ENCODE peak calls at places on chromosomes 16 and 17, in ten cellular contexts. J, U, T, V, I, K, O, L, M and C are unnamed samples. For H3K9me3 and H3K4me1, the result is how much of the 10 kb centered on the place peaks cover.

GRCh38 chr17:31857920-31858646 is 961 bp downstream of the COPRS start:
- DNase-seq in J (no peak), U (no peak), T (no peak), V (no peak), I (no peak), K (peak), O (no peak), L (no peak), M (peak), C (no peak)

GRCh38 chr17:76497979-76498885 is 3.0 kb downstream of the RHBDF2 start:
- DNase-seq in J (peak), U (peak), T (peak), V (no peak), I (peak), K (peak), O (no peak), L (peak), M (peak), C (peak)

GRCh38 chr17:68599873-68600122 is 1.4 kb downstream of the FAM20A start:
- DNase-seq in J (no peak), U (no peak), T (no peak), V (no peak), I (no peak), K (no peak), O (no peak), L (no peak), M (no peak), C (no peak)

GRCh38 chr17:47663997-47664941 is 14.6 kb downstream of the KPNB1 start:
- DNase-seq in J (no peak), U (no peak), T (peak), V (peak), I (peak), K (peak), O (peak), L (peak), M (peak), C (peak)

GRCh38 chr17:81832608-81833159 is 407 bp downstream of the MCRIP1 start:
- DNase-seq in J (no peak), U (peak), T (no peak), V (no peak), I (peak), K (no peak), O (peak), L (no peak), M (peak), C (no peak)

GRCh38 chr16:66165879-66166278 is 200.6 kb upstream of the CDH5 start:
- DNase-seq in J (no peak), U (no peak), T (no peak), V (no peak), I (no peak), K (no peak), O (no peak), L (no peak), M (no peak), C (no peak)

GRCh38 chr16:48541108-48541786 is 68.7 kb downstream of the N4BP1 start:
- DNase-seq in J (no peak), U (no peak), T (no peak), V (no peak), I (no peak), K (no peak), O (no peak), L (no peak), M (no peak), C (no peak)

GRCh38 chr16:66515543-66516171 is 34.3 kb downstream of the TK2 start:
- DNase-seq in J (no peak), U (no peak), T (no peak), V (no peak), I (peak), K (no peak), O (no peak), L (peak), M (peak), C (peak)

GRCh38 chr17:55705847-55706246 is 16.8 kb downstream of the TMEM100 start:
- DNase-seq in J (no peak), U (no peak), T (no peak), V (no peak), I (no peak), K (no peak), O (no peak), L (no peak), M (no peak), C (no peak)

GRCh38 chr17:80544655-80545498 is at the start of gene RPTOR:
- DNase-seq in J (peak), U (peak), T (peak), V (peak), I (peak), K (peak), O (peak), L (peak), M (peak), C (peak)

GRCh38 chr17:71966459-71967313 is 154.1 kb upstream of the SOX9 start:
- DNase-seq in J (peak), U (no peak), T (no peak), V (no peak), I (no peak), K (no peak), O (no peak), L (no peak), M (peak), C (no peak)
- H3K27ac ChIP-seq in J (no peak), U (peak), T (no peak), V (no peak), I (no peak), K (no peak), O (no peak), L (no peak), M (no peak), C (no peak)

GRCh38 chr16:5381481-5381880 is 283.9 kb upstream of the EEF2KMT start:
- DNase-seq in J (no peak), U (no peak), T (no peak), V (no peak), I (no peak), K (no peak), O (no peak), L (no peak), M (no peak), C (no peak)

GRCh38 chr16:5374184-5374583 is 276.6 kb upstream of the EEF2KMT start:
- DNase-seq in J (no peak), U (no peak), T (no peak), V (no peak), I (no peak), K (no peak), O (no peak), L (no peak), M (no peak), C (no peak)

GRCh38 chr16:5379948-5380347 is 282.4 kb upstream of the EEF2KMT start:
- DNase-seq in J (no peak), U (no peak), T (no peak), V (no peak), I (no peak), K (no peak), O (no peak), L (no peak), M (no peak), C (no peak)

GRCh38 chr16:5378531-5378930 is 280.9 kb upstream of the EEF2KMT start:
- DNase-seq in J (no peak), U (no peak), T (no peak), V (no peak), I (no peak), K (no peak), O (no peak), L (no peak), M (no peak), C (no peak)

DNA sequence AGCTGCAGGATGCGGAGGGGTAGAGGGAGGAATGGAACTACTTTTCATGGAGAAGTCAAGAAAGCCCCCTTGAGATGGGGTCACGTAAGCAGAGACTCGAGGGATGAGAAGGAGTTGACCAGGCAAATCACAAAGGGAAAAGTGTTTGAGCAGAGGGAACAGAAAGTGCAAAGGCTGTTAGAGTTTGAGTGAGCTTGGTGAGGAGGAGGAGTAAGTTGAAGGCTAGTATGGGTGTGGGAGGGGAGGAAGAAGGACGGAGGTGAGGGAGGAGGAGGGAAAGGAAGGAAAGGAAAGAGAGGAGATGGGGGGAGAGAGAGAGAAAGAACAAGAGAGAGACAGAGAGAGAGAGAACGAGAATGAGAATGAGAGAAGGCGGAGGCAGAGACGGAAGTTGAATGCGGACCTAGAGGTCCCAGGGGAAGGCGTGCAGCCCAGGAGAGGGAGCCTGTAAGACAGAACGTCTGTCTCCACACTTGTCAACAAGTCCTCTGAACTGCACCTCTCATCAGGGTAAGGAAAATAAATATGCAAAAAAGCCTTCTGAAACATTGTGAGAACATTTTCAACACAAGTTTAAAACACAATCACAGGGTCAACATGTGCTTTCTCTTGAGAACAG is 279.8 kb upstream of the EEF2KMT start:
- DNase-seq in J (no peak), U (no peak), T (no peak), V (no peak), I (no peak), K (no peak), O (no peak), L (no peak), M (no peak), C (no peak)
- H3K9me3 ChIP-seq in J (under half), U (under half), T (under half), V (under half), I (under half), K (under half), O (under half), L (under half), M (under half), C (under half)

DNA sequence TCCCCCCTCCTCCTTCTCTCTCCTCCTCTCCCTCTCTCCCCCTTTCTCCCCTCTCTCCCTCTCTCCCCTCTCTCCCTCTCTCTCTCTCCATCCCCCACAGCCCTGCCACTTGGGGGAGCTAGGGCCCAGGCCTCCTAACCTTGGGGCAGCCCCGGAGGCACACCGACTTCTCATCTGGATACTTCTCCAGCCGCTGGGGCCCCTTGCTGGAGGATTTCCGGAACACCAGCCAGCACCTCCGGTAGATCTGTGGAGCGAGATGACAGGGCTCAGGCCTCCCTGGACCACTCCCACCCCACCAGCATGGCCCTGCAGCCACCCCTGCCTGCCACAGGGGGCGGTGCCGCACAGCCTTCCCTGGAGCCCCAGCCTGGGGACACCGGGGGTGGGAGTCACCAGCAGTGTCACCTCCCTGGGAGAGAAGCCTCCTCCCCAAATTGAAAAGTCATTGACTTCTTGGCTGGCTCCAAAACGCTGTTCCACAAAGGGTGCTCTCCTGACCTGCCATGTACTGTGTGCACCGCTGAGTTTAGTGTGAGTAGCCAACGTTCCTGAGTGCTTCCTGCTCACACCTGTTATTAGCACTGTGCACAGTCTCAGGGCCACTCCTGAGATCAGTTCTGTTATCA is 10.5 kb downstream of the DOK4 start:
- DNase-seq in J (no peak), U (no peak), T (peak), V (no peak), I (no peak), K (no peak), O (peak), L (peak), M (peak), C (no peak)
- H3K4me1 ChIP-seq in J (half or more), U (under half), T (under half), V (under half), I (under half), K (under half), O (under half), L (under half), M (under half), C (under half)

GRCh38 chr16:75147968-75148310 is 385 bp upstream of the ZFP1 start:
- DNase-seq in J (no peak), U (no peak), T (no peak), V (no peak), I (no peak), K (no peak), O (no peak), L (no peak), M (no peak), C (no peak)
- H3K27ac ChIP-seq in J (no peak), U (peak), T (no peak), V (no peak), I (no peak), K (no peak), O (no peak), L (no peak), M (no peak), C (peak)

GRCh38 chr16:35744084-35744483 is 2284.7 kb downstream of the TP53TG3F start:
- DNase-seq in J (no peak), U (no peak), T (no peak), V (no peak), I (no peak), K (no peak), O (no peak), L (no peak), M (no peak), C (no peak)
- H3K9me3 ChIP-seq in J (under half), U (under half), T (under half), V (under half), I (under half), K (under half), O (under half), L (half or more), M (under half), C (under half)

DNA sequence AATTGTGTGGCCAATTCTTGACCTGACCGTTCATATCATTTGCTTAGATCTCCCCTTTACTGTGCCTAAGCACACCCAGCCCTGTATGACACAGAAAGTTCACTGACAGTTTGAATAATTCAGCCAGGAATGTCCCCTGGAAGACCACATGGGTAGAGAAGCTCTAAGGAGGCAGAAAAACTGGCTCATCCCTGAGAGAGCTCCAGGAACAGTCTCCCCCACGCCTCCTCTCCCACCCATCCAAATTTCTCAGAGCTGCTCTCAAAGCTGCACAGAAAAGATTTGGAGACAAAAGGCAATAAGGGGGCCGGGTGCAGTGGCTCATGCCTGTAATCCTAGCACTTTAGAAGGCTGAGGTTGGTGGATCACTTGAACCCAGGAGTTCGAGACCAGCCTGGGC is 11.2 kb downstream of the PRAC1 start:
- DNase-seq in J (no peak), U (no peak), T (no peak), V (no peak), I (no peak), K (no peak), O (no peak), L (no peak), M (no peak), C (no peak)
- H3K4me1 ChIP-seq in J (under half), U (under half), T (under half), V (under half), I (under half), K (under half), O (under half), L (under half), M (under half), C (under half)

GRCh38 chr17:45123076-45123770 is 9.1 kb downstream of the PLCD3 start:
- DNase-seq in J (no peak), U (no peak), T (no peak), V (no peak), I (no peak), K (no peak), O (no peak), L (no peak), M (no peak), C (no peak)
- H3K27ac ChIP-seq in J (peak), U (peak), T (no peak), V (peak), I (peak), K (no peak), O (no peak), L (no peak), M (peak), C (peak)

DNA sequence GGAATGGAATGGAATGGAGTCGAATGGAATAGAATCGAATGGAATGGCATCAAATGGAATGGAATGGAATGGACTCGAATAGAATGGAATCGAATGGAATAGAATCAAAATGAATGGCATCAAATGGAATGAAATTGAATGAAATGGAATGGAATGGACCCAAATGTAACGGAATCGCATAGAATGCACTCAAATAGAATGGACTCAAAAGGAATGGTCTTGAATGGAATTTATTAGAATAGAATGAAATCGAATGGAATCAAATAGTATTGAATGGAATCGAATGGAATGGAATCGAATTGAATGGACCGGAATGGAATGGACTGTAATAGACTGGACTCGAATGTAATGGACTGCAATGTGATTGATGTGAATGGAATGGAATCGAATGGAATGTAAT is 501.4 kb upstream of the WSB1 start:
- DNase-seq in J (no peak), U (no peak), T (no peak), V (no peak), I (no peak), K (no peak), O (no peak), L (no peak), M (peak), C (no peak)
- H3K9me3 ChIP-seq in J (under half), U (half or more), T (half or more), V (half or more), I (under half), K (under half), O (under half), L (half or more), M (under half), C (under half)

GRCh38 chr17:42521036-42521435 is 15.0 kb upstream of the NAGLU start:
- DNase-seq in J (no peak), U (no peak), T (no peak), V (no peak), I (no peak), K (no peak), O (no peak), L (peak), M (peak), C (no peak)
- H3K4me1 ChIP-seq in J (half or more), U (half or more), T (under half), V (half or more), I (half or more), K (under half), O (under half), L (under half), M (half or more), C (half or more)

DNA sequence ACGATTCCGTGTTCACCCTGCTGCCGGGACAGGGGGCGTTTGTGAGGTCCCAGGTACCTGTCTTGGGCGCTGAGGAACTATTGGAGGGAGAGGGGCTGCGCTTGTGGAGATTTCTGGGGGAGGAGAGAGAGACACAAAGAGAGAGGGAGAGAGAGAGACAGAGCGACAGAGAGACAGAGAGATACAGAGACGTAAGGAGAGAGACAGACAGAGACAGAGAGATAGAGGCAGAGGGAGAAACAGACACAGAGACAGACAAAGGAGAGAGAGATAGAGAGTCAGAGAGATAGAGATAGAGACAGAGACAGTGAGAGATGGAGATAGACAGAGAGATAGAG is 24.5 kb upstream of the ITGAX start:
- DNase-seq in J (no peak), U (no peak), T (no peak), V (no peak), I (no peak), K (no peak), O (no peak), L (no peak), M (no peak), C (no peak)
- H3K27ac ChIP-seq in J (no peak), U (no peak), T (no peak), V (no peak), I (no peak), K (no peak), O (no peak), L (no peak), M (no peak), C (no peak)